ENCODE peak calls at places on chromosome 7, in ten cellular contexts. J is tibial nerve; B is mesenchymal stem cell; S is ACHN; D is Caco-2; Z is sciatic nerve; H is WTC11; R is KG1; G is NCI-H460; W is activated naive CD8-positive, alpha-beta T cell treated with anti-CD3 and anti-CD28 coated beads, Interleukin-2, amount 50 U/mL, for 24 hours. F is an unnamed sample.

GRCh38 chr7:114502454-114503254 is 88.0 kb downstream of the FOXP2 start:
- DNase-seq in R (no peak), W (no peak), B (peak; percentile 6), G (peak; percentile 22), D (no peak), S (no peak), J (no peak), Z (no peak), H (no peak), F (peak; percentile 42)

GRCh38 chr7:7737674-7738073 is 19.3 kb upstream of the RPA3 start:
- DNase-seq in H (no peak), R (no peak), D (no peak), J (no peak), B (no peak), G (no peak), Z (no peak), S (no peak), W (no peak), F (no peak)

GRCh38 chr7:3439333-3440030 is 138.4 kb downstream of the SDK1 start:
- DNase-seq in B (peak; percentile 97), R (no peak), H (no peak), G (peak; percentile 61), S (peak; percentile 91), J (no peak), D (no peak), W (no peak), Z (no peak), F (peak; percentile 99)

GRCh38 chr7:30448461-30449189 is 30.0 kb downstream of the NOD1 start:
- DNase-seq in G (no peak), Z (no peak), R (no peak), J (no peak), B (no peak), S (no peak), D (no peak), W (no peak), H (no peak), F (no peak)

GRCh38 chr7:79741684-79742083 is 288.2 kb upstream of the MAGI2 start:
- DNase-seq in S (peak; percentile 46), D (no peak), R (no peak), J (no peak), W (no peak), G (peak; percentile 4), H (no peak), Z (no peak), B (no peak), F (peak; percentile 7)

GRCh38 chr7:6026011-6026819 is 5.0 kb upstream of the ANKRD61 start:
- DNase-seq in B (peak; percentile 37), Z (peak; percentile 67), J (no peak), D (peak; percentile 80), R (no peak), S (peak; percentile 75), W (peak; percentile 61), H (peak; percentile 73), G (peak; percentile 29), F (peak; percentile 47)

GRCh38 chr7:930975-931758 is 23.3 kb downstream of the ADAP1 start:
- DNase-seq in H (peak; percentile 6), J (no peak), G (no peak), R (no peak), D (no peak), S (no peak), Z (peak; percentile 36), W (no peak), B (no peak), F (no peak)

GRCh38 chr7:265192-265997 is 24.6 kb upstream of the FOXL3 start:
- DNase-seq in S (no peak), G (no peak), Z (no peak), B (no peak), J (peak; percentile 5), H (no peak), D (no peak), W (no peak), R (no peak), F (no peak)

GRCh38 chr7:88546808-88547207 is 212.7 kb upstream of the ZNF804B start:
- DNase-seq in G (peak; percentile 17), S (peak; percentile 53), W (peak; percentile 11), D (peak; percentile 62), B (no peak), Z (no peak), R (peak; percentile 17), H (peak; percentile 48), J (no peak), F (peak; percentile 4)